ENCODE peak calls at places on chromosomes 5 and 9, in ten cellular contexts. J, C, T, K, G, R, B, S, Y and D are unnamed samples.

GRCh38 chr9:20380546-20380945 is 241.8 kb downstream of the MLLT3 start:
- DNase-seq in J (no peak), C (no peak), T (no peak), K (no peak), G (no peak), R (no peak), B (no peak), S (no peak), Y (no peak), D (no peak)

GRCh38 chr9:99782962-99783718 is 38.5 kb upstream of the NR4A3 start:
- DNase-seq in J (no peak), C (no peak), T (no peak), K (no peak), G (no peak), R (no peak), B (peak), S (no peak), Y (no peak), D (no peak)

GRCh38 chr5:134034326-134034725 is 29.6 kb upstream of the VDAC1 start:
- DNase-seq in J (no peak), C (no peak), T (no peak), K (no peak), G (no peak), R (no peak), B (no peak), S (no peak), Y (no peak), D (no peak)

GRCh38 chr9:83281306-83282255 is 218.6 kb upstream of the RASEF start:
- DNase-seq in J (no peak), C (no peak), T (no peak), K (no peak), G (peak), R (no peak), B (peak), S (no peak), Y (no peak), D (no peak)

GRCh38 chr5:150422075-150422474 is 9.4 kb upstream of the CD74 start:
- DNase-seq in J (no peak), C (no peak), T (no peak), K (no peak), G (no peak), R (no peak), B (no peak), S (no peak), Y (no peak), D (no peak)

GRCh38 chr9:137630684-137631083 is 11.9 kb downstream of the EHMT1 start:
- DNase-seq in J (no peak), C (no peak), T (no peak), K (no peak), G (no peak), R (no peak), B (no peak), S (no peak), Y (no peak), D (no peak)

GRCh38 chr5:32304622-32305021 is 8.1 kb downstream of the MTMR12 start:
- DNase-seq in J (no peak), C (no peak), T (no peak), K (no peak), G (no peak), R (no peak), B (peak), S (no peak), Y (no peak), D (no peak)

GRCh38 chr5:10666531-10667305 is 94.3 kb downstream of the DAP start:
- DNase-seq in J (no peak), C (no peak), T (no peak), K (no peak), G (no peak), R (no peak), B (no peak), S (no peak), Y (no peak), D (no peak)

GRCh38 chr5:151055336-151055735 is 25.5 kb downstream of the TNIP1 start:
- DNase-seq in J (no peak), C (no peak), T (no peak), K (no peak), G (no peak), R (no peak), B (no peak), S (no peak), Y (no peak), D (no peak)

GRCh38 chr5:5381259-5382006 is 41.0 kb upstream of the ICE1 start:
- DNase-seq in J (no peak), C (no peak), T (no peak), K (no peak), G (no peak), R (no peak), B (no peak), S (no peak), Y (no peak), D (no peak)

GRCh38 chr5:163453705-163454104 is 6.2 kb downstream of the NUDCD2 start:
- DNase-seq in J (no peak), C (no peak), T (no peak), K (no peak), G (no peak), R (no peak), B (no peak), S (no peak), Y (no peak), D (no peak)

GRCh38 chr5:93789173-93790070 is 48.0 kb upstream of the POU5F2 start:
- DNase-seq in J (no peak), C (no peak), T (no peak), K (no peak), G (no peak), R (no peak), B (no peak), S (no peak), Y (no peak), D (no peak)

GRCh38 chr5:142122116-142122515 is 13.5 kb downstream of the NDFIP1 start:
- DNase-seq in J (no peak), C (no peak), T (no peak), K (no peak), G (no peak), R (no peak), B (no peak), S (no peak), Y (no peak), D (no peak)

GRCh38 chr5:124343451-124343867 is 403.0 kb downstream of the ZNF608 start:
- DNase-seq in J (no peak), C (no peak), T (no peak), K (no peak), G (no peak), R (no peak), B (no peak), S (no peak), Y (no peak), D (no peak)

GRCh38 chr5:80055491-80056170 is 20.5 kb downstream of the THBS4 start:
- DNase-seq in J (peak), C (no peak), T (no peak), K (no peak), G (no peak), R (no peak), B (no peak), S (no peak), Y (no peak), D (no peak)

GRCh38 chr9:136507221-136507991 is 24.6 kb upstream of the SEC16A start:
- DNase-seq in J (no peak), C (peak), T (no peak), K (no peak), G (no peak), R (no peak), B (no peak), S (no peak), Y (no peak), D (no peak)

GRCh38 chr9:89484475-89485404 is 13.2 kb downstream of the SEMA4D start:
- DNase-seq in J (no peak), C (no peak), T (no peak), K (no peak), G (no peak), R (peak), B (no peak), S (peak), Y (no peak), D (no peak)

GRCh38 chr5:30156156-30156555 is 1037.3 kb upstream of the CDH6 start:
- DNase-seq in J (no peak), C (no peak), T (no peak), K (no peak), G (no peak), R (no peak), B (no peak), S (no peak), Y (no peak), D (no peak)

GRCh38 chr9:82538634-82539033 is 524.3 kb downstream of the RASEF start:
- DNase-seq in J (no peak), C (no peak), T (no peak), K (no peak), G (no peak), R (no peak), B (no peak), S (no peak), Y (no peak), D (no peak)

GRCh38 chr5:157915638-157916037 is 56.7 kb upstream of the CLINT1 start:
- DNase-seq in J (no peak), C (no peak), T (peak), K (peak), G (peak), R (peak), B (no peak), S (no peak), Y (no peak), D (peak)

GRCh38 chr9:34503406-34503805 is 19.4 kb downstream of the ENHO start:
- DNase-seq in J (no peak), C (no peak), T (no peak), K (peak), G (no peak), R (no peak), B (no peak), S (no peak), Y (no peak), D (no peak)

GRCh38 chr9:88992556-88992955 is 1.3 kb downstream of the S1PR3 start:
- DNase-seq in J (no peak), C (no peak), T (no peak), K (no peak), G (no peak), R (no peak), B (no peak), S (no peak), Y (no peak), D (no peak)

GRCh38 chr5:131417240-131417869 is 153.5 kb downstream of the CDC42SE2 start:
- DNase-seq in J (peak), C (no peak), T (peak), K (peak), G (peak), R (peak), B (peak), S (peak), Y (peak), D (peak)

GRCh38 chr5:31824886-31825774 is 186.2 kb downstream of the PDZD2 start:
- DNase-seq in J (no peak), C (no peak), T (peak), K (peak), G (peak), R (peak), B (peak), S (no peak), Y (peak), D (no peak)

GRCh38 chr5:98458726-98459125 is 314.7 kb upstream of the RGMB start:
- DNase-seq in J (no peak), C (no peak), T (no peak), K (no peak), G (no peak), R (no peak), B (no peak), S (no peak), Y (no peak), D (no peak)

GRCh38 chr9:73269430-73270101 is 117.9 kb downstream of the ANXA1 start:
- DNase-seq in J (no peak), C (no peak), T (no peak), K (no peak), G (no peak), R (no peak), B (no peak), S (no peak), Y (no peak), D (no peak)

GRCh38 chr9:96344458-96345180 is 38.9 kb downstream of the SLC35D2 start:
- DNase-seq in J (no peak), C (no peak), T (no peak), K (peak), G (peak), R (peak), B (no peak), S (no peak), Y (peak), D (peak)

GRCh38 chr5:122081541-122081940 is 3.5 kb upstream of the LOX start:
- DNase-seq in J (no peak), C (no peak), T (no peak), K (no peak), G (no peak), R (no peak), B (no peak), S (no peak), Y (no peak), D (no peak)

GRCh38 chr5:122077451-122078115 is 476 bp downstream of the LOX start:
- DNase-seq in J (no peak), C (peak), T (peak), K (peak), G (no peak), R (peak), B (no peak), S (no peak), Y (no peak), D (peak)

GRCh38 chr5:122076669-122077450 is 1.2 kb downstream of the LOX start:
- DNase-seq in J (no peak), C (peak), T (peak), K (peak), G (peak), R (peak), B (peak), S (no peak), Y (no peak), D (peak)

GRCh38 chr5:122076023-122076422 is 2.0 kb downstream of the LOX start:
- DNase-seq in J (no peak), C (no peak), T (no peak), K (no peak), G (no peak), R (no peak), B (no peak), S (no peak), Y (no peak), D (no peak)

DNA sequence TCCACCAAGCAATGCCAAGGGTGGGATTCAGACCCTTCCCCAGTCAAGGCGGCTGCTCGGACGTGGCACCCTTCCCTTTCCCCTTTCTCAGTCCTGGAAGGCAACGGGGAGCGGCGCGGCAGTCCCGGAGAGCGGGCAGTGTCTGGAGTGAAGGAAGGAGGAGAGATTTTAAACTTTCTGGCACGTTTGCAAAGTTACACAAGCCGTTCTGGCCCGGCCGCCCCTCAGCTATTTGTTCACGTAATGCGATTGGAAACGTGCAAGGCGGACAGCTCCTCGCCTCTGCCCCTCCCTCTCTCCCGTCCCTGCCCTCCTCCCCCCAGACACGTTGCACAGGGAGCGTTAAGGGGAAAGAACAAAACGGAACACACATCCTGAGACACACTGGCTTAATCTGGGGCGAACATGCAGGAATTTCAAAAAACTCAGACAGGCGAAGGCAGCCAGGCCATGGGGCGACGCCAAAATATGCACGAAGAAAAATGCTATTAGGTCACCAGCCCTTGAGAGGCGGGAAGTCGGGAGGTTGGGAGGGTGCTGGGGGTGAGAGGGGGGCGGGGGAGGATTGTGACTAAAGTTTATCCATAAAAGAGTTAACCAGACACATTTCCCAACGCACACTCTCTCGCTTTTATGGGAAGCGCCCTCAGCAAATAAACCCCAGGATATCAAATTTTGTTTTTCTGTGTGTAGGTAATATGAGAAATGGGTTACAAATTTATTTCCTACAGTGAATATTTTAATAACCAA is at the start of gene LOX:
- DNase-seq in J (no peak), C (peak), T (peak), K (peak), G (peak), R (peak), B (peak), S (no peak), Y (no peak), D (peak)
- TF ChIP-seq POLR2AphosphoS5 in J (no peak), C (no peak), T (peak), K (peak), G (peak), R (no peak), B (no peak), S (no peak), Y (no peak), D (peak)

DNA sequence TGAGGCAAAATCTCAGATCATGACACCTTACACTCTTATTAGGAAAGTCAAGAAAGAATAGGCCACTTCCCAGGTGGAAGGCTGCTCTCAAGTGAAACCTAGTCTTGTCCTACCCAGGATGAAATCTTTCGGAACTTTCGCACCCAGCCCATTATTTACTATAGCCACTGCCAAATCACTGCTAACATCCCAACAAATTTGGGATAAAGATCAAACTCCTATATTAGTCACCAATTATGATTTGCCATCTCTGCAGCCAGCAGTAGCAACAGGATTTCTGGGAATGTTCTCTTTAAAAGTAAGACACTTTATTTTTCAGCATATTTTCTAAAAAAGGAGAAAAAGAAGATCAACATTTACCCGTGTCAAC is 224.6 kb downstream of the GAS1 start:
- DNase-seq in J (no peak), C (no peak), T (no peak), K (no peak), G (no peak), R (no peak), B (no peak), S (no peak), Y (no peak), D (no peak)
- H3K4me3 ChIP-seq in J (no peak), C (no peak), T (no peak), K (no peak), G (no peak), R (no peak), B (no peak), S (no peak), Y (no peak), D (no peak)

DNA sequence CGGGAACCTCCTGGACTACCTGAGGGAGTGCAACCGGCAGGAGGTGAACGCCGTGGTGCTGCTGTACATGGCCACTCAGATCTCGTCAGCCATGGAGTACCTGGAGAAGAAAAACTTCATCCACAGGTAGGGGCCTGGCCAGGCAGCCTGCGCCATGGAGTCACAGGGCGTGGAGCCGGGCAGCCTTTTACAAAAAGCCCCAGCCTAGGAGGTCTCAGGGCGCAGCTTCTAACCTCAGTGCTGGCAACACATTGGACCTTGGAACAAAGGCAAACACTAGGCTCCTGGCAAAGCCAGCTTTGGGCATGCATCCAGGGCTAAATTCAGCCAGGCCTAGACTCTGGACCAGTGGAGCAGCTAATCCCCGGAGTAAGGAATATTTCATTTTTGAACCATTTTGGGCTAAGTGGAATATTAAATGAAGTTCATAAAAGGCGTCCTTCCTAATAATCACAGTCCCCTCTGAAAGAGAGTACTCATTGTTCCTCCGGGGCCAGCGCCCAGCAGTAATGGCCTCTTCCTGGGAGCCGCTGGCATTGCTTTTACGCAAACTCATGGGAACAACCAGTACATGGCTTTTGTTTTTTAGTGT is 23.6 kb downstream of the QRFP start:
- DNase-seq in J (no peak), C (no peak), T (peak), K (peak), G (no peak), R (peak), B (no peak), S (no peak), Y (peak), D (no peak)
- TF ChIP-seq POLR2AphosphoS5 in J (no peak), C (no peak), T (peak), K (peak), G (no peak), R (no peak), B (no peak), S (no peak), Y (no peak), D (no peak)

GRCh38 chr9:133509179-133510083 is 15.3 kb downstream of the MYMK start:
- DNase-seq in J (no peak), C (peak), T (peak), K (no peak), G (no peak), R (peak), B (no peak), S (no peak), Y (no peak), D (no peak)
- H3K4me3 ChIP-seq in J (peak), C (no peak), T (no peak), K (no peak), G (peak), R (no peak), B (no peak), S (no peak), Y (no peak), D (peak)